ENCODE peak calls at places on chromosome 19, in nine cellular contexts. E is K562, R is H1, Z is suprapubic skin, K is transverse colon, B is HL-60, J is breast epithelium, P is stomach, A is GM23338. Q is an unnamed sample.
A peak's percentile ranks its signal among the peaks of the same experiment; 100 is the strongest.

GRCh38 chr19:57348136-57348535 is 2.9 kb upstream of the ZNF304 start:
- DNase-seq in E (no peak), R (no peak), Z (no peak), K (no peak), B (no peak), J (no peak), P (no peak), A (no peak), Q (no peak)

GRCh38 chr19:15123900-15124299 is 16.7 kb downstream of the SYDE1 start:
- DNase-seq in E (no peak), R (no peak), Z (no peak), K (peak; percentile 66), B (no peak), J (peak; percentile 76), P (peak; percentile 83), A (no peak), Q (no peak)

GRCh38 chr19:954672-955494 is 29.0 kb downstream of the ARID3A start:
- DNase-seq in E (peak; percentile 77), R (no peak), Z (no peak), K (peak; percentile 51), B (no peak), J (no peak), P (no peak), A (no peak), Q (peak; percentile 92)

GRCh38 chr19:6599866-6600454 is 9.0 kb upstream of the CD70 start:
- DNase-seq in E (no peak), R (no peak), Z (no peak), K (no peak), B (no peak), J (no peak), P (no peak), A (no peak), Q (no peak)

GRCh38 chr19:43662487-43662886 is 7.5 kb downstream of the PLAUR start:
- DNase-seq in E (no peak), R (peak; percentile 46), Z (no peak), K (no peak), B (no peak), J (no peak), P (no peak), A (peak; percentile 63), Q (no peak)

GRCh38 chr19:22945560-22945959 is 57.4 kb downstream of the ZNF728 start:
- DNase-seq in E (peak; percentile 11), R (no peak), Z (no peak), K (no peak), B (peak; percentile 7), J (no peak), P (no peak), A (peak; percentile 62), Q (no peak)

GRCh38 chr19:19623383-19623782 is 4.6 kb downstream of the LPAR2 start:
- DNase-seq in E (no peak), R (no peak), Z (no peak), K (no peak), B (no peak), J (no peak), P (no peak), A (no peak), Q (no peak)

GRCh38 chr19:43229315-43229714 is 23.9 kb upstream of the PSG4 start:
- DNase-seq in E (no peak), R (no peak), Z (no peak), K (no peak), B (no peak), J (no peak), P (no peak), A (peak; percentile 52), Q (no peak)

GRCh38 chr19:13841339-13842293 is 35.3 kb upstream of the NANOS3 start:
- DNase-seq in E (no peak), R (no peak), Z (peak; percentile 88), K (peak; percentile 84), B (peak; percentile 53), J (peak; percentile 84), P (peak; percentile 78), A (no peak), Q (no peak)

GRCh38 chr19:13842294-13843103 is 34.4 kb upstream of the NANOS3 start:
- DNase-seq in E (peak; percentile 77), R (no peak), Z (peak; percentile 96), K (peak; percentile 88), B (peak; percentile 68), J (peak; percentile 89), P (peak; percentile 85), A (no peak), Q (peak; percentile 71)

GRCh38 chr19:13844130-13844631 is 32.8 kb upstream of the NANOS3 start:
- DNase-seq in E (no peak), R (peak; percentile 53), Z (no peak), K (no peak), B (no peak), J (no peak), P (no peak), A (no peak), Q (no peak)

GRCh38 chr19:13840751-13841338 is 36.1 kb upstream of the NANOS3 start:
- DNase-seq in E (no peak), R (no peak), Z (peak; percentile 78), K (no peak), B (no peak), J (no peak), P (no peak), A (no peak), Q (no peak)

DNA sequence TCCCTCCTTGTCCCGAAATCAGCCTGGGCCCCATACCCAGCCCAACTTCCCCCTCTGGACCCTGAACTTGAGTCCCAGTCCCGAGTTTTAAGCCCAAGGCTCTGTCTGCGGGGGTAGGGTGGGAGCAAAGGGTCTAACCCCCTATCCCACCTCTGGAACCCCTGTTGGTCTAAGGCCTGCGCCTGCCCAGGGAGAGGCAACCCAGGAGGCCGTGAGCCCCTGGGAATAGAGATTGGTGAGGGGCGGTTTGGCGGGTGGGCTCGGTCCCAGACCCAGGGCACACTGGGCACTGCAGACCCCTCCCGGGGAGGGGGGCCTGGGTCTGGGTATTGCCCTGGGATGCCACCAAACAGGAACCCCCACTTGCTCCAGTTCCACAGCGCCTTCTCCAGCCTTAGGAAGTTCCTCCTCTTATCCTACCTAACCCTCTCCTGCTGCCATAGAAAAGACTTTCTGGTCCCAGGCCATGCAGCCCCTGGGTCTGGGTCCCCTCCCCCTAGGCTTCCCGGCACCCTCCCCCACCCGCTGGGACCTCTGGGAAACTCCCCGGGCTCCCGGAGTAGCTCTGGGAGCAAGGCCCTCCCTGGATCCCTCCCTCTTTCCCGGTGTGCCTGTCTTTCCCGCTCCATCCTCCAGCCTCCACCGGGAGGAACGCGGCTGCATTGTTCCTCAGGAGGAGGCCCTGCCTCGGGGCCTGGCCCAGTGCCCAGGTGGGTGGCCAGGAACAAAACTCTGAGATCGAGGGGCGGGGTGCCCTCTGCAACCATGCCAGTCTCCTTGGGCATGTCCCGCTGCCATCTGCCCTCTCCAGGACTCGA is 33.6 kb upstream of the NANOS3 start:
- DNase-seq in E (no peak), R (peak; percentile 68), Z (no peak), K (peak; percentile 75), B (no peak), J (peak; percentile 84), P (peak; percentile 78), A (peak; percentile 76), Q (no peak)
- TF ChIP-seq POLR2AphosphoS5 in E (no peak), R (no peak), Z (peak; percentile 48), K (no peak), B (no peak), J (peak; percentile 40), P (peak; percentile 67), A (no peak), Q (no peak)

GRCh38 chr19:55614711-55615552 is 9.4 kb downstream of the ZNF784 start:
- DNase-seq in E (no peak), R (no peak), Z (no peak), K (no peak), B (no peak), J (no peak), P (no peak), A (peak; percentile 12), Q (no peak)

GRCh38 chr19:55613396-55613795 is 7.9 kb downstream of the ZNF865 start:
- DNase-seq in E (no peak), R (no peak), Z (no peak), K (no peak), B (no peak), J (no peak), P (no peak), A (peak; percentile 2), Q (no peak)

GRCh38 chr19:55615553-55616394 is 8.6 kb downstream of the ZNF784 start:
- DNase-seq in E (no peak), R (no peak), Z (no peak), K (no peak), B (no peak), J (no peak), P (no peak), A (peak; percentile 17), Q (no peak)

GRCh38 chr19:55611983-55612645 is 6.7 kb downstream of the ZNF865 start:
- DNase-seq in E (no peak), R (no peak), Z (no peak), K (no peak), B (no peak), J (no peak), P (no peak), A (no peak), Q (no peak)

GRCh38 chr19:55613930-55614710 is 8.7 kb downstream of the ZNF865 start:
- DNase-seq in E (peak; percentile 18), R (no peak), Z (no peak), K (no peak), B (no peak), J (no peak), P (no peak), A (peak; percentile 3), Q (no peak)
- TF ChIP-seq POLR2AphosphoS5 in E (no peak), R (no peak), Z (no peak), K (no peak), B (no peak), J (no peak), P (no peak), A (no peak), Q (no peak)

GRCh38 chr19:32362318-32362691 is 16.9 kb downstream of the ZNF507 start:
- DNase-seq in E (no peak), R (no peak), Z (no peak), K (no peak), B (no peak), J (no peak), P (no peak), A (no peak), Q (no peak)

GRCh38 chr19:32361574-32362317 is 16.3 kb downstream of the ZNF507 start:
- DNase-seq in E (no peak), R (no peak), Z (no peak), K (no peak), B (no peak), J (no peak), P (no peak), A (no peak), Q (no peak)

GRCh38 chr19:32364040-32364439 is 18.6 kb downstream of the ZNF507 start:
- DNase-seq in E (no peak), R (no peak), Z (no peak), K (no peak), B (no peak), J (no peak), P (no peak), A (no peak), Q (no peak)

GRCh38 chr19:32363632-32364031 is 18.2 kb downstream of the ZNF507 start:
- DNase-seq in E (no peak), R (no peak), Z (no peak), K (no peak), B (no peak), J (no peak), P (no peak), A (no peak), Q (no peak)

GRCh38 chr19:32363175-32363574 is 17.8 kb downstream of the ZNF507 start:
- DNase-seq in E (no peak), R (no peak), Z (no peak), K (no peak), B (no peak), J (no peak), P (no peak), A (no peak), Q (no peak)
- TF ChIP-seq POLR2AphosphoS5 in E (no peak), R (no peak), Z (peak; percentile 54), K (peak; percentile 66), B (no peak), J (peak; percentile 84), P (no peak), A (no peak), Q (no peak)

GRCh38 chr19:40718774-40719391 is 2.0 kb downstream of the ITPKC start:
- DNase-seq in E (peak; percentile 60), R (no peak), Z (peak; percentile 87), K (peak; percentile 93), B (no peak), J (peak; percentile 89), P (peak; percentile 92), A (peak; percentile 54), Q (no peak)
- TF ChIP-seq POLR2AphosphoS5 in E (no peak), R (peak; percentile 37), Z (no peak), K (peak; percentile 82), B (no peak), J (peak; percentile 70), P (peak; percentile 68), A (no peak), Q (no peak)